ENCODE peak calls at places on chromosomes 7 and 10, in eight cellular contexts. J is cardiac muscle cell, Y is PC-3, K is neuronal stem cell, L is pons, Q is HTR-8/SVneo, N is cardiac septum, F is fibroblast of pulmonary artery. O is an unnamed sample.

GRCh38 chr7:23285657-23286646 is 13.2 kb upstream of the MALSU1 start:
- DNase-seq in N (no peak), F (no peak), K (no peak), Y (no peak), L (no peak), J (no peak), Q (no peak), O (no peak)

GRCh38 chr10:44921506-44921905 is 10.4 kb downstream of the TMEM72 start:
- DNase-seq in K (no peak), F (no peak), J (no peak), Q (no peak), Y (no peak), L (no peak), N (peak; percentile 33), O (no peak)

GRCh38 chr10:124565565-124566221 is 104.1 kb downstream of the LHPP start:
- DNase-seq in Y (peak; percentile 16), Q (no peak), F (peak; percentile 20), J (peak; percentile 15), L (no peak), N (no peak), K (peak; percentile 36), O (peak; percentile 8)

GRCh38 chr7:75658369-75658768 is 80.4 kb downstream of the HIP1 start:
- DNase-seq in N (no peak), J (no peak), K (no peak), F (no peak), Y (no peak), Q (no peak), L (no peak), O (no peak)

GRCh38 chr10:120614685-120615084 is 157.7 kb downstream of the PLPP4 start:
- DNase-seq in F (no peak), K (no peak), J (no peak), L (no peak), Q (no peak), Y (peak; percentile 22), N (no peak), O (no peak)

GRCh38 chr7:86939197-86939814 is 120.1 kb downstream of the ELAPOR2 start:
- DNase-seq in F (peak; percentile 82), Q (no peak), K (peak; percentile 69), Y (peak; percentile 87), N (no peak), L (peak; percentile 90), J (peak; percentile 81), O (peak; percentile 35)

GRCh38 chr7:141184532-141185190 is 110.8 kb downstream of the TMEM178B start:
- DNase-seq in Q (no peak), J (no peak), F (no peak), L (no peak), Y (no peak), N (no peak), K (no peak), O (no peak)

GRCh38 chr10:94343159-94343558 is 19.6 kb downstream of the NOC3L start:
- DNase-seq in N (no peak), K (no peak), F (no peak), Q (no peak), J (no peak), L (no peak), Y (no peak), O (no peak)

GRCh38 chr10:31359979-31360378 is 41.0 kb downstream of the ZEB1 start:
- DNase-seq in J (no peak), L (no peak), F (peak; percentile 31), K (no peak), N (no peak), Q (no peak), Y (peak; percentile 45), O (no peak)

GRCh38 chr10:113292086-113292485 is 260.8 kb upstream of the HABP2 start:
- DNase-seq in F (no peak), L (no peak), N (no peak), K (no peak), J (no peak), Y (no peak), Q (no peak), O (no peak)

GRCh38 chr7:54788664-54789063 is 29.7 kb upstream of the SEC61G start:
- DNase-seq in N (no peak), J (peak; percentile 87), Q (peak; percentile 86), L (peak; percentile 81), F (peak; percentile 88), Y (peak; percentile 95), K (peak; percentile 48), O (no peak)

GRCh38 chr10:103226011-103226410 is 19.7 kb upstream of the RPEL1 start:
- DNase-seq in J (no peak), Q (no peak), L (no peak), F (no peak), K (no peak), N (no peak), Y (no peak), O (no peak)

GRCh38 chr10:55822096-55822495 is 539.0 kb downstream of the ZWINT start:
- DNase-seq in J (no peak), F (no peak), Q (no peak), N (no peak), K (no peak), Y (no peak), L (no peak), O (no peak)

GRCh38 chr10:17234541-17234940 is 6.5 kb downstream of the VIM start:
- DNase-seq in F (no peak), K (no peak), Q (no peak), Y (no peak), L (no peak), J (no peak), N (no peak), O (no peak)

GRCh38 chr7:94133460-94133859 is 129.3 kb upstream of the BET1 start:
- DNase-seq in J (peak; percentile 62), K (no peak), L (no peak), F (no peak), Y (no peak), Q (no peak), N (no peak), O (no peak)

GRCh38 chr7:43175525-43176200 is 63.2 kb downstream of the HECW1 start:
- DNase-seq in K (no peak), N (no peak), F (no peak), Q (no peak), L (no peak), J (no peak), Y (no peak), O (no peak)

GRCh38 chr7:73366127-73366526 is 38.2 kb downstream of the FKBP6 start:
- DNase-seq in K (no peak), L (no peak), Q (no peak), Y (no peak), F (no peak), N (no peak), J (no peak), O (no peak)

GRCh38 chr10:4816966-4817365 is 9.0 kb upstream of the AKR1E2 start:
- DNase-seq in L (no peak), N (no peak), J (no peak), Q (no peak), F (no peak), K (no peak), Y (no peak), O (no peak)

GRCh38 chr10:31320598-31321211 is 1.7 kb downstream of the ZEB1 start:
- DNase-seq in N (peak; percentile 77), J (peak; percentile 69), Y (peak; percentile 7), Q (peak; percentile 14), L (no peak), F (peak; percentile 68), K (peak; percentile 40), O (no peak)

GRCh38 chr7:150964593-150965111 is 13.5 kb downstream of the KCNH2 start:
- DNase-seq in Q (no peak), L (no peak), J (no peak), Y (no peak), N (peak; percentile 93), K (no peak), F (no peak), O (no peak)

GRCh38 chr10:44854693-44855350 is 56.3 kb upstream of the TMEM72 start:
- DNase-seq in L (peak; percentile 39), Y (no peak), F (no peak), N (no peak), J (no peak), K (no peak), Q (no peak), O (no peak)

GRCh38 chr10:66538352-66538751 is 387.5 kb upstream of the LRRTM3 start:
- DNase-seq in Y (no peak), L (no peak), F (no peak), K (no peak), J (no peak), N (no peak), Q (no peak), O (no peak)

GRCh38 chr10:42112331-42113157 is 525.8 kb downstream of the ZNF33B start:
- DNase-seq in N (no peak), Y (no peak), L (no peak), J (no peak), Q (no peak), F (no peak), K (no peak), O (no peak)

GRCh38 chr10:124156524-124157225 is 63.3 kb upstream of the CHST15 start:
- DNase-seq in L (no peak), Y (no peak), N (no peak), K (no peak), F (no peak), Q (no peak), J (peak; percentile 59), O (no peak)

GRCh38 chr10:48454302-48455054 is 148.0 kb downstream of the MAPK8 start:
- DNase-seq in F (no peak), Q (no peak), L (no peak), Y (no peak), K (no peak), J (peak; percentile 17), N (peak; percentile 74), O (no peak)

GRCh38 chr7:50534690-50535290 is 30.4 kb downstream of the DDC start:
- DNase-seq in L (no peak), J (peak; percentile 98), K (no peak), Y (peak; percentile 98), N (peak; percentile 66), F (peak; percentile 99), Q (peak; percentile 69), O (no peak)

GRCh38 chr10:48794074-48794473 is 109.4 kb downstream of the WDFY4 start:
- DNase-seq in Q (no peak), L (no peak), N (no peak), Y (no peak), J (no peak), F (no peak), K (no peak), O (no peak)

GRCh38 chr7:81280531-81280930 is 361.7 kb upstream of the SEMA3C start:
- DNase-seq in F (no peak), N (no peak), K (no peak), J (no peak), L (no peak), Q (no peak), Y (peak; percentile 14), O (no peak)

GRCh38 chr7:94424336-94424735 is 29.6 kb downstream of the COL1A2 start:
- DNase-seq in Y (no peak), L (no peak), N (no peak), F (no peak), Q (no peak), J (no peak), K (no peak), O (no peak)

GRCh38 chr10:130715686-130716670 is 579.8 kb downstream of the GLRX3 start:
- DNase-seq in K (no peak), Y (no peak), L (peak; percentile 51), F (no peak), J (no peak), N (no peak), Q (no peak), O (no peak)

GRCh38 chr7:38477333-38477732 is 153.8 kb downstream of the AMPH start:
- DNase-seq in Y (no peak), J (no peak), N (no peak), K (no peak), L (no peak), F (no peak), Q (no peak), O (no peak)

GRCh38 chr7:43929529-43930457 is 3.6 kb downstream of the UBE2D4 start:
- DNase-seq in K (no peak), Y (no peak), L (no peak), J (no peak), F (no peak), N (no peak), Q (no peak), O (no peak)

GRCh38 chr10:30750971-30751677 is 121.6 kb upstream of the LYZL2 start:
- DNase-seq in L (no peak), Y (no peak), K (no peak), J (no peak), Q (no peak), F (no peak), N (no peak), O (no peak)

O was measured in NCI-H2081 treated with DMSO at 0.1 percent for 48 hours.